ENCODE peak calls at places on chromosome 2, in five cellular contexts. P, I, M, S and G are unnamed samples.

GRCh38 chr2:70477473-70477872 is 76.2 kb downstream of the TGFA start:
- DNase-seq in P (no peak), I (no peak), M (no peak), S (no peak), G (no peak)

GRCh38 chr2:83462881-83463280 is 996.2 kb downstream of the SUCLG1 start:
- DNase-seq in P (no peak), I (no peak), M (no peak), S (no peak), G (no peak)

GRCh38 chr2:236177967-236178909 is 10.1 kb upstream of the GBX2 start:
- DNase-seq in P (peak), I (peak), M (peak), S (peak), G (peak)

GRCh38 chr2:235618039-235618438 is 124.2 kb downstream of the AGAP1 start:
- DNase-seq in P (no peak), I (no peak), M (no peak), S (no peak), G (no peak)

GRCh38 chr2:176093145-176093888 is 796 bp downstream of the HOXD13 start:
- DNase-seq in P (no peak), I (no peak), M (no peak), S (peak), G (peak)

GRCh38 chr2:151410485-151410833 is 757 bp downstream of the RIF1 start:
- DNase-seq in P (peak), I (no peak), M (no peak), S (peak), G (peak)

GRCh38 chr2:195322324-195322723 is 334.7 kb upstream of the SLC39A10 start:
- DNase-seq in P (no peak), I (no peak), M (no peak), S (no peak), G (no peak)

GRCh38 chr2:95017308-95017630 is 8.2 kb upstream of the MAL start:
- DNase-seq in P (no peak), I (no peak), M (no peak), S (no peak), G (no peak)

GRCh38 chr2:27705851-27706622 is 42.3 kb downstream of the SLC4A1AP start:
- DNase-seq in P (no peak), I (no peak), M (no peak), S (peak), G (peak)

GRCh38 chr2:71655498-71655897 is 202.1 kb downstream of the DYSF start:
- DNase-seq in P (no peak), I (no peak), M (no peak), S (no peak), G (no peak)

GRCh38 chr2:127356531-127356930 is 31.2 kb downstream of the MAP3K2 start:
- DNase-seq in P (no peak), I (no peak), M (no peak), S (no peak), G (no peak)

GRCh38 chr2:128868686-128869551 is 550.3 kb upstream of the HS6ST1 start:
- DNase-seq in P (no peak), I (no peak), M (no peak), S (no peak), G (no peak)

GRCh38 chr2:10030311-10030736 is 13.0 kb upstream of the KLF11 start:
- DNase-seq in P (no peak), I (no peak), M (no peak), S (no peak), G (peak)

GRCh38 chr2:122328811-122329210 is 573.4 kb downstream of the TSN start:
- DNase-seq in P (no peak), I (no peak), M (no peak), S (no peak), G (no peak)

GRCh38 chr2:72973566-72974435 is 56.5 kb downstream of the EMX1 start:
- DNase-seq in P (peak), I (no peak), M (peak), S (peak), G (peak)

GRCh38 chr2:199992296-199992695 is 36.9 kb downstream of the MAIP1 start:
- DNase-seq in P (no peak), I (no peak), M (no peak), S (no peak), G (no peak)

GRCh38 chr2:9548506-9548905 is 7.1 kb downstream of the ADAM17 start:
- DNase-seq in P (peak), I (no peak), M (no peak), S (no peak), G (no peak)

GRCh38 chr2:121078869-121079268 is 206.1 kb downstream of the TFCP2L1 start:
- DNase-seq in P (no peak), I (no peak), M (no peak), S (no peak), G (no peak)